ENCODE peak calls at places on chromosome 12, in seven cellular contexts. One of them, this sample, is unnamed. For H3K27me3, the result is how much of the 10 kb centered on the place peaks cover.

GRCh38 chr12:112906712-112907414 is at the start of gene OAS1:
- DNase-seq in hepatocyte: peak
- DNase-seq in lung: peak
- DNase-seq in esophagus squamous epithelium: no peak
- DNase-seq in WERI-Rb-1: no peak
- DNase-seq in CD8-positive, alpha-beta T cell: no peak
- DNase-seq in heart right ventricle: no peak
- DNase-seq in this sample: no peak

GRCh38 chr12:80472912-80473500 is 29.0 kb downstream of the PTPRQ start:
- DNase-seq in lung: no peak
- DNase-seq in hepatocyte: peak
- DNase-seq in esophagus squamous epithelium: no peak
- DNase-seq in heart right ventricle: no peak
- DNase-seq in CD8-positive, alpha-beta T cell: no peak
- DNase-seq in WERI-Rb-1: peak
- DNase-seq in this sample: peak

GRCh38 chr12:118625050-118625675 is 248.8 kb downstream of the SUDS3 start:
- DNase-seq in CD8-positive, alpha-beta T cell: no peak
- DNase-seq in esophagus squamous epithelium: no peak
- DNase-seq in WERI-Rb-1: no peak
- DNase-seq in hepatocyte: no peak
- DNase-seq in lung: no peak
- DNase-seq in heart right ventricle: no peak
- DNase-seq in this sample: peak

GRCh38 chr12:93419388-93420034 is 22.2 kb downstream of the UBE2N start:
- DNase-seq in WERI-Rb-1: no peak
- DNase-seq in CD8-positive, alpha-beta T cell: no peak
- DNase-seq in heart right ventricle: no peak
- DNase-seq in hepatocyte: peak
- DNase-seq in esophagus squamous epithelium: no peak
- DNase-seq in lung: no peak
- DNase-seq in this sample: peak

GRCh38 chr12:82650627-82651337 is 35.9 kb upstream of the TMTC2 start:
- DNase-seq in lung: no peak
- DNase-seq in esophagus squamous epithelium: no peak
- DNase-seq in CD8-positive, alpha-beta T cell: peak
- DNase-seq in hepatocyte: peak
- DNase-seq in heart right ventricle: no peak
- DNase-seq in WERI-Rb-1: no peak
- DNase-seq in this sample: peak

GRCh38 chr12:80936642-80937390 is 918 bp downstream of the LIN7A start:
- DNase-seq in WERI-Rb-1: peak
- DNase-seq in lung: peak
- DNase-seq in heart right ventricle: peak
- DNase-seq in CD8-positive, alpha-beta T cell: no peak
- DNase-seq in esophagus squamous epithelium: no peak
- DNase-seq in hepatocyte: peak
- DNase-seq in this sample: peak

GRCh38 chr12:53468286-53468685 is 16.4 kb downstream of the PCBP2 start:
- DNase-seq in WERI-Rb-1: no peak
- DNase-seq in esophagus squamous epithelium: no peak
- DNase-seq in lung: no peak
- DNase-seq in hepatocyte: no peak
- DNase-seq in CD8-positive, alpha-beta T cell: no peak
- DNase-seq in heart right ventricle: no peak
- DNase-seq in this sample: no peak

GRCh38 chr12:70787612-70788011 is 132.9 kb downstream of the PTPRR start:
- DNase-seq in esophagus squamous epithelium: no peak
- DNase-seq in CD8-positive, alpha-beta T cell: no peak
- DNase-seq in WERI-Rb-1: no peak
- DNase-seq in hepatocyte: no peak
- DNase-seq in heart right ventricle: no peak
- DNase-seq in lung: no peak
- DNase-seq in this sample: no peak

GRCh38 chr12:42145552-42146215 is 1.0 kb upstream of the GXYLT1 start:
- DNase-seq in hepatocyte: peak
- DNase-seq in heart right ventricle: no peak
- DNase-seq in lung: no peak
- DNase-seq in CD8-positive, alpha-beta T cell: no peak
- DNase-seq in WERI-Rb-1: no peak
- DNase-seq in esophagus squamous epithelium: no peak
- DNase-seq in this sample: no peak

GRCh38 chr12:107144990-107145389 is 51.6 kb upstream of the CRY1 start:
- DNase-seq in CD8-positive, alpha-beta T cell: no peak
- DNase-seq in hepatocyte: no peak
- DNase-seq in lung: no peak
- DNase-seq in WERI-Rb-1: no peak
- DNase-seq in esophagus squamous epithelium: no peak
- DNase-seq in heart right ventricle: no peak
- DNase-seq in this sample: peak

GRCh38 chr12:105611340-105611739 is 280.8 kb downstream of the C12orf75 start:
- DNase-seq in WERI-Rb-1: no peak
- DNase-seq in lung: no peak
- DNase-seq in CD8-positive, alpha-beta T cell: no peak
- DNase-seq in esophagus squamous epithelium: no peak
- DNase-seq in hepatocyte: no peak
- DNase-seq in heart right ventricle: no peak
- DNase-seq in this sample: no peak

GRCh38 chr12:22333186-22333745 is 1.2 kb downstream of the ST8SIA1 start:
- DNase-seq in CD8-positive, alpha-beta T cell: no peak
- DNase-seq in hepatocyte: no peak
- DNase-seq in esophagus squamous epithelium: no peak
- DNase-seq in WERI-Rb-1: no peak
- DNase-seq in lung: no peak
- DNase-seq in heart right ventricle: no peak
- DNase-seq in this sample: no peak

GRCh38 chr12:120795441-120796178 is 70.0 kb downstream of the ACADS start:
- DNase-seq in heart right ventricle: no peak
- DNase-seq in lung: no peak
- DNase-seq in esophagus squamous epithelium: no peak
- DNase-seq in CD8-positive, alpha-beta T cell: no peak
- DNase-seq in hepatocyte: no peak
- DNase-seq in WERI-Rb-1: no peak
- DNase-seq in this sample: no peak

GRCh38 chr12:91882910-91883309 is 262.7 kb downstream of the BTG1 start:
- DNase-seq in heart right ventricle: no peak
- DNase-seq in CD8-positive, alpha-beta T cell: no peak
- DNase-seq in WERI-Rb-1: no peak
- DNase-seq in esophagus squamous epithelium: no peak
- DNase-seq in hepatocyte: no peak
- DNase-seq in lung: no peak
- DNase-seq in this sample: no peak

GRCh38 chr12:91874086-91874865 is 271.4 kb downstream of the BTG1 start:
- DNase-seq in CD8-positive, alpha-beta T cell: no peak
- DNase-seq in esophagus squamous epithelium: no peak
- DNase-seq in heart right ventricle: no peak
- DNase-seq in WERI-Rb-1: no peak
- DNase-seq in hepatocyte: no peak
- DNase-seq in lung: no peak
- DNase-seq in this sample: no peak

GRCh38 chr12:91871751-91872150 is 273.9 kb downstream of the BTG1 start:
- DNase-seq in esophagus squamous epithelium: no peak
- DNase-seq in lung: no peak
- DNase-seq in CD8-positive, alpha-beta T cell: no peak
- DNase-seq in hepatocyte: no peak
- DNase-seq in WERI-Rb-1: no peak
- DNase-seq in heart right ventricle: no peak
- DNase-seq in this sample: no peak

GRCh38 chr12:91877461-91878230 is 268.0 kb downstream of the BTG1 start:
- DNase-seq in lung: no peak
- DNase-seq in hepatocyte: no peak
- DNase-seq in esophagus squamous epithelium: no peak
- DNase-seq in WERI-Rb-1: no peak
- DNase-seq in CD8-positive, alpha-beta T cell: peak
- DNase-seq in heart right ventricle: no peak
- DNase-seq in this sample: no peak

GRCh38 chr12:91877022-91877421 is 268.6 kb downstream of the BTG1 start:
- DNase-seq in lung: peak
- DNase-seq in hepatocyte: no peak
- DNase-seq in CD8-positive, alpha-beta T cell: peak
- DNase-seq in WERI-Rb-1: peak
- DNase-seq in heart right ventricle: no peak
- DNase-seq in esophagus squamous epithelium: peak
- DNase-seq in this sample: peak
- H3K27ac ChIP-seq in lung: no peak
- H3K27ac ChIP-seq in hepatocyte: no peak
- H3K27ac ChIP-seq in CD8-positive, alpha-beta T cell: peak
- H3K27ac ChIP-seq in WERI-Rb-1: peak
- H3K27ac ChIP-seq in heart right ventricle: no peak
- H3K27ac ChIP-seq in esophagus squamous epithelium: peak
- H3K27ac ChIP-seq in this sample: no peak

DNA sequence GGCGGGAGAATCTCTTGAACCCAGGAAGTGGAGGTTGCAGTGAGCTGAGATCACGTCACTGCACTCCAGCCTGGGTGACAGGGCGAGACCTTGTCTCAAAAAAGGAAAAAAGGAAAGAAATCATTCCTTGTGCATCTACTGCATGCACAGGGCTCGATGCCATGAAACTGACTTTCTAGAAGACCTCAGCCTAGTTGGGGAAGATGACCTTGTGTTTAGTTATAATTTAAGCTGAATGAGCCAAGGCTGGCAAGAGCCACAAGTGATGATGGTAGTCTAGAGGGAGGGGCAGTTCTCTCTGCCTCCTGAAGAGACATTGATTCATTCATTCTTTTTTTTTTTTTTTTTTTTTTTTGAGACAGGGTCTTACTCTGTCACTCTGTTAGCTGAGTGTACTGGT is 24.2 kb downstream of the ACACB start:
- DNase-seq in lung: no peak
- DNase-seq in esophagus squamous epithelium: no peak
- DNase-seq in hepatocyte: no peak
- DNase-seq in heart right ventricle: no peak
- DNase-seq in CD8-positive, alpha-beta T cell: no peak
- DNase-seq in WERI-Rb-1: no peak
- DNase-seq in this sample: no peak
- H3K4me3 ChIP-seq in lung: no peak
- H3K4me3 ChIP-seq in esophagus squamous epithelium: no peak
- H3K4me3 ChIP-seq in hepatocyte: no peak
- H3K4me3 ChIP-seq in heart right ventricle: no peak
- H3K4me3 ChIP-seq in CD8-positive, alpha-beta T cell: no peak
- H3K4me3 ChIP-seq in WERI-Rb-1: no peak
- H3K4me3 ChIP-seq in this sample: no peak

DNA sequence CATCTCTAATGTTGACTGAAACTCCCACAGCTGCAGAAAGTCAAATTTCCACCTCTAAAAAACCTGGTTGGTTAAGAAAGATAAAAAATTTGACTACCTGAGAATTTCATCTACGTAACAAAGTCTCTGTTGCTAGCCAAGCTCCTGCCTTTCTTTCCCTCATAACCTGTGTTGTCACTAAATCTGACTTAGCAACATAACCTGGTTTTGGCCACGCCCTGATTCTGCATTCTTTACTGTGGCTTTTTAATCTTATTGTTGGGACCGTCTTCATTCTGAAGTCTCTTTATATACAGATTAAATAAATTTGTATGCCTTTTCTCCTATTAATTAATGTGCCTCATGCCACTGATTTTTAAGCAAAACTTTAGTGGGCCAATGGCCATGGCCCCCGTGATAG is 16.1 kb upstream of the CD69 start:
- DNase-seq in lung: no peak
- DNase-seq in hepatocyte: no peak
- DNase-seq in WERI-Rb-1: no peak
- DNase-seq in heart right ventricle: no peak
- DNase-seq in CD8-positive, alpha-beta T cell: no peak
- DNase-seq in esophagus squamous epithelium: no peak
- DNase-seq in this sample: no peak
- H3K27me3 ChIP-seq in lung: under half
- H3K27me3 ChIP-seq in hepatocyte: under half
- H3K27me3 ChIP-seq in WERI-Rb-1: under half
- H3K27me3 ChIP-seq in heart right ventricle: under half
- H3K27me3 ChIP-seq in CD8-positive, alpha-beta T cell: under half
- H3K27me3 ChIP-seq in esophagus squamous epithelium: under half
- H3K27me3 ChIP-seq in this sample: under half

GRCh38 chr12:4278582-4278939 is 5.0 kb downstream of the CCND2 start:
- DNase-seq in hepatocyte: peak
- DNase-seq in WERI-Rb-1: no peak
- DNase-seq in CD8-positive, alpha-beta T cell: no peak
- DNase-seq in heart right ventricle: peak
- DNase-seq in esophagus squamous epithelium: no peak
- DNase-seq in lung: peak
- DNase-seq in this sample: peak
- H3K27ac ChIP-seq in hepatocyte: peak
- H3K27ac ChIP-seq in WERI-Rb-1: no peak
- H3K27ac ChIP-seq in CD8-positive, alpha-beta T cell: no peak
- H3K27ac ChIP-seq in heart right ventricle: no peak
- H3K27ac ChIP-seq in esophagus squamous epithelium: peak
- H3K27ac ChIP-seq in lung: peak
- H3K27ac ChIP-seq in this sample: no peak

DNA sequence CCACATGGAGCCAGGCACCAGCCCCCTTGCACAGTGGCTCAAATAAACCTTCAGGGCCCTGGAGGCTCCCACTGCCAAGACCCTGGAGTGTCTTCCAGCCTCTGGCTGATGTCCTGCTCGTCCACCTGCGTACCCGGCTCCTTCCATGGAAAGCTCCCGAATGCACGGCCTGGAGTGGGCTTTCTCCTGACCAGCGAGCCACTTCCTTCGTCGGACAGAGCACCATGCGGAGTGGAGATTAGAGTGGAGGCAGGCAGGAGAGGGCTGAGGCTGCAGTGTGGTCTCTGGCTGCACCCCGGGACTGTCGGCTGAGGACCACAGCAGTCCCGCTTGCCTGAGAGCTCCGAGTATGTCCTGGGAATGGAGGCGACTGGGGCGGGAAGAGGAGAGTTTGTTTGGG is 93.7 kb upstream of the SFSWAP start:
- DNase-seq in WERI-Rb-1: no peak
- DNase-seq in CD8-positive, alpha-beta T cell: no peak
- DNase-seq in heart right ventricle: no peak
- DNase-seq in hepatocyte: no peak
- DNase-seq in lung: no peak
- DNase-seq in esophagus squamous epithelium: no peak
- DNase-seq in this sample: no peak
- H3K4me3 ChIP-seq in WERI-Rb-1: no peak
- H3K4me3 ChIP-seq in CD8-positive, alpha-beta T cell: no peak
- H3K4me3 ChIP-seq in heart right ventricle: no peak
- H3K4me3 ChIP-seq in hepatocyte: no peak
- H3K4me3 ChIP-seq in lung: no peak
- H3K4me3 ChIP-seq in esophagus squamous epithelium: no peak
- H3K4me3 ChIP-seq in this sample: no peak

GRCh38 chr12:52318241-52318990 is 2.8 kb downstream of the KRT83 start:
- DNase-seq in lung: no peak
- DNase-seq in esophagus squamous epithelium: no peak
- DNase-seq in hepatocyte: no peak
- DNase-seq in WERI-Rb-1: no peak
- DNase-seq in CD8-positive, alpha-beta T cell: no peak
- DNase-seq in heart right ventricle: no peak
- DNase-seq in this sample: no peak

GRCh38 chr12:52319097-52319496 is 2.1 kb downstream of the KRT83 start:
- DNase-seq in esophagus squamous epithelium: no peak
- DNase-seq in heart right ventricle: no peak
- DNase-seq in lung: no peak
- DNase-seq in CD8-positive, alpha-beta T cell: no peak
- DNase-seq in WERI-Rb-1: no peak
- DNase-seq in hepatocyte: no peak
- DNase-seq in this sample: no peak

GRCh38 chr12:52316701-52317100 is 4.5 kb downstream of the KRT83 start:
- DNase-seq in heart right ventricle: no peak
- DNase-seq in hepatocyte: no peak
- DNase-seq in lung: no peak
- DNase-seq in WERI-Rb-1: no peak
- DNase-seq in CD8-positive, alpha-beta T cell: no peak
- DNase-seq in esophagus squamous epithelium: no peak
- DNase-seq in this sample: no peak

GRCh38 chr12:52316290-52316689 is 4.9 kb downstream of the KRT83 start:
- DNase-seq in heart right ventricle: no peak
- DNase-seq in WERI-Rb-1: no peak
- DNase-seq in hepatocyte: no peak
- DNase-seq in CD8-positive, alpha-beta T cell: no peak
- DNase-seq in lung: no peak
- DNase-seq in esophagus squamous epithelium: no peak
- DNase-seq in this sample: no peak

GRCh38 chr12:52317443-52318052 is 3.6 kb downstream of the KRT83 start:
- DNase-seq in esophagus squamous epithelium: no peak
- DNase-seq in lung: no peak
- DNase-seq in hepatocyte: no peak
- DNase-seq in CD8-positive, alpha-beta T cell: no peak
- DNase-seq in WERI-Rb-1: no peak
- DNase-seq in heart right ventricle: no peak
- DNase-seq in this sample: no peak
- H3K27me3 ChIP-seq in esophagus squamous epithelium: half or more
- H3K27me3 ChIP-seq in lung: under half
- H3K27me3 ChIP-seq in hepatocyte: under half
- H3K27me3 ChIP-seq in CD8-positive, alpha-beta T cell: under half
- H3K27me3 ChIP-seq in WERI-Rb-1: under half
- H3K27me3 ChIP-seq in heart right ventricle: under half
- H3K27me3 ChIP-seq in this sample: under half

This sample was measured in SJCRH30.